ENCODE peak calls at places on chromosome 13, in ten cellular contexts. S is K562, G is endothelial cell of umbilical vein, E is suprapubic skin, H is H1, D is sigmoid colon, J is HCT116, I is breast epithelium, N is spleen, C is transverse colon. M is an unnamed sample.
A peak's percentile ranks its signal among the peaks of the same experiment; 100 is the strongest.

GRCh38 chr13:51895906-51896888 is 34.4 kb downstream of the CCDC70 start:
- DNase-seq in J (peak; percentile 29), N (peak; percentile 81), S (peak; percentile 51), G (peak; percentile 63), I (no peak), D (no peak), H (peak; percentile 69), E (peak; percentile 65), C (peak; percentile 57), M (peak; percentile 67)

GRCh38 chr13:87274209-87274819 is 396.9 kb upstream of the SLITRK5 start:
- DNase-seq in C (peak; percentile 17), H (peak; percentile 72), D (no peak), I (no peak), J (peak; percentile 39), G (no peak), E (no peak), S (no peak), N (no peak), M (no peak)

GRCh38 chr13:65339236-65339635 is 1890.9 kb downstream of the PCDH9 start:
- DNase-seq in D (no peak), E (no peak), C (no peak), I (no peak), J (no peak), S (no peak), G (no peak), H (no peak), N (no peak), M (no peak)

GRCh38 chr13:98478134-98479129 is 98.5 kb downstream of the STK24 start:
- DNase-seq in H (no peak), E (no peak), I (no peak), G (peak; percentile 24), D (no peak), S (peak; percentile 35), N (no peak), J (no peak), C (no peak), M (no peak)

GRCh38 chr13:35771898-35772297 is 295.4 kb upstream of the MAB21L1 start:
- DNase-seq in E (no peak), C (no peak), G (no peak), H (no peak), J (no peak), N (no peak), S (no peak), D (no peak), I (no peak), M (no peak)

GRCh38 chr13:110838867-110839538 is 75.9 kb downstream of the ANKRD10 start:
- DNase-seq in E (no peak), C (no peak), I (no peak), G (no peak), N (no peak), S (no peak), D (no peak), J (no peak), H (no peak), M (no peak)

GRCh38 chr13:81051873-81052272 is 710.9 kb upstream of the SPRY2 start:
- DNase-seq in E (no peak), J (no peak), D (no peak), N (no peak), G (peak; percentile 9), H (no peak), I (no peak), C (no peak), S (no peak), M (no peak)

GRCh38 chr13:110683203-110683883 is 22.6 kb downstream of the CARS2 start:
- DNase-seq in C (no peak), N (peak; percentile 21), H (no peak), G (peak; percentile 48), E (no peak), I (no peak), S (no peak), D (no peak), J (peak; percentile 8), M (no peak)

GRCh38 chr13:48112896-48113525 is 18.1 kb upstream of the MED4 start:
- DNase-seq in N (no peak), D (no peak), S (no peak), G (no peak), H (no peak), E (no peak), C (no peak), I (no peak), J (no peak), M (no peak)

GRCh38 chr13:21849323-21849722 is 178.4 kb downstream of the FGF9 start:
- DNase-seq in C (no peak), J (peak; percentile 40), D (no peak), N (no peak), E (no peak), G (no peak), I (no peak), S (peak; percentile 15), H (no peak), M (no peak)

DNA sequence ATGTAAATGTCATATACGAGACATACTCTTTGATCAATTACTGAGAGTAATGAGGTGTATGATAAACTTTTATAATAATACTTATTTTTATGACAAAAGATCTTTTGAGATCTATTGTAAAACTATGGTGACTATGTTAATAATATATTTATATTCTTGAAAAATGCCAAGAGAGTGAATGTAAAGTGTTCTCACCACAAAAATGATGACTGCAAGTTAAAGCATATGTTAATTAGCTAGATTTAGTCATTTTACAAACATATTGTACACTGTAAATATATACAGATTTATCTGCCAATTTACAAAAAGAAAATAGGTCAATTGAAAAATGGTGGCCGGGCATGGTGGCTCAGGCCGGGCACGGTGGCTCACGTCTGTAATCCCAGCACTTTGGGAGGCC is 81.0 kb downstream of the GPC6 start:
- DNase-seq in N (no peak), S (no peak), C (no peak), H (no peak), G (no peak), I (no peak), E (no peak), J (no peak), D (no peak), M (no peak)
- H3K9me3 ChIP-seq in N (no peaks in the 10 kb centered on the region), S (no peaks in the 10 kb centered on the region), C (no peaks in the 10 kb centered on the region), H (no peaks in the 10 kb centered on the region), G (no peaks in the 10 kb centered on the region), I (no peaks in the 10 kb centered on the region), E (no peaks in the 10 kb centered on the region), J (peaks cover 25% of the 10 kb centered on the region), D (no peaks in the 10 kb centered on the region), M (no peaks in the 10 kb centered on the region)

DNA sequence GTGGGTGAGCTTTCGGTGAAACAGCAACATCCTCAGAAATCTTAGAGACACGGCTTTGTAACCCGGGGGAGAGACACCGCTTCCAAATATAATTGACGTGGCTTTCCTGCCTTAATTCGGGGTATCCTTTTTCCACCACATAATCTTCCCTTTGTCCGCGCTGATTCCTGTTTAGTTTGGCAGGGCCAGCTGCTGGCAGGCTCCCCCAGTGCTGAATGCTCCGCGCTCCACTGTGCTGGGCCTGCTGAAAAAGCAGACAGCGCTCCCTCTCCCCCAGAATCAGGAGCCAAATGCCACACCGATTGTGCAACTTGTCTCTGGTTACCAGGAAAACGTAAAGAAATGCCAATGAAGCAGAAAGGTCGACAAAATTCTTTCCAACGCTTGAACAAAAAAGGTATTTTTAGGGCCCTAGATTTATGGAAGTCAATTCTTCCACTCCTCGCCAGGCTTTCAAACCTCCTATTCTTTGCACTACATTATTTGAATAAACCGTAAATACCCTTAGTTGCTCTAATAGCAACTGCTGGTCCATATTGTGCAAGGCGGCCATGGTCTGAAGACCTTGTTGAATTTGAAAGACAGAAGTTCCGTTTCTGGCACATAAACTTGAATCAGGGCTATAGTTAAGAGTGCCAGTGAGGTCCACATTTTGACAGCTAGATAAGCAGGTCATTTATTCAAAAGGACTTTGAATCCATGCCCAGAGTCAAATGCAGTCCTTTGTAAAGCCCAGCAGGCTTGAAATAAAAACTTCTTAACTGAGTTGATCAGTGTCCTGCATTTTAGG is 206.7 kb upstream of the RFC3 start:
- DNase-seq in H (no peak), C (peak; percentile 10), E (no peak), D (peak; percentile 76), S (no peak), I (peak; percentile 22), N (no peak), G (peak; percentile 80), J (no peak), M (peak; percentile 65)
- TF ChIP-seq POLR2AphosphoS5 in H (no peak), C (no peak), E (no peak), D (no peak), S (no peak), I (no peak), N (no peak), G (no peak), J (no peak), M (no peak)

GRCh38 chr13:25114220-25114619 is 18.3 kb downstream of the PABPC3 start:
- DNase-seq in G (peak; percentile 75), H (peak; percentile 87), I (peak; percentile 36), E (no peak), N (no peak), J (peak; percentile 59), D (peak; percentile 75), C (peak; percentile 60), S (peak; percentile 54), M (peak; percentile 71)

GRCh38 chr13:25109341-25109740 is 13.4 kb downstream of the PABPC3 start:
- DNase-seq in C (no peak), D (no peak), E (no peak), G (no peak), N (no peak), I (no peak), H (no peak), J (no peak), S (no peak), M (no peak)

GRCh38 chr13:25111557-25111956 is 15.6 kb downstream of the PABPC3 start:
- DNase-seq in N (no peak), H (no peak), J (no peak), I (no peak), C (no peak), D (no peak), E (no peak), G (no peak), S (no peak), M (no peak)

GRCh38 chr13:25116044-25116443 is 20.1 kb downstream of the PABPC3 start:
- DNase-seq in E (no peak), S (no peak), N (no peak), J (no peak), C (no peak), G (no peak), H (no peak), D (no peak), I (no peak), M (no peak)

GRCh38 chr13:25112856-25113255 is 16.9 kb downstream of the PABPC3 start:
- DNase-seq in S (no peak), I (no peak), H (no peak), C (no peak), J (no peak), G (no peak), D (no peak), N (no peak), E (no peak), M (no peak)
- TF ChIP-seq POLR2A in S (no peak), I (no peak), H (no peak), C (no peak), J (no peak), G (no peak), D (no peak), N (no peak), E (no peak), M (no peak)

DNA sequence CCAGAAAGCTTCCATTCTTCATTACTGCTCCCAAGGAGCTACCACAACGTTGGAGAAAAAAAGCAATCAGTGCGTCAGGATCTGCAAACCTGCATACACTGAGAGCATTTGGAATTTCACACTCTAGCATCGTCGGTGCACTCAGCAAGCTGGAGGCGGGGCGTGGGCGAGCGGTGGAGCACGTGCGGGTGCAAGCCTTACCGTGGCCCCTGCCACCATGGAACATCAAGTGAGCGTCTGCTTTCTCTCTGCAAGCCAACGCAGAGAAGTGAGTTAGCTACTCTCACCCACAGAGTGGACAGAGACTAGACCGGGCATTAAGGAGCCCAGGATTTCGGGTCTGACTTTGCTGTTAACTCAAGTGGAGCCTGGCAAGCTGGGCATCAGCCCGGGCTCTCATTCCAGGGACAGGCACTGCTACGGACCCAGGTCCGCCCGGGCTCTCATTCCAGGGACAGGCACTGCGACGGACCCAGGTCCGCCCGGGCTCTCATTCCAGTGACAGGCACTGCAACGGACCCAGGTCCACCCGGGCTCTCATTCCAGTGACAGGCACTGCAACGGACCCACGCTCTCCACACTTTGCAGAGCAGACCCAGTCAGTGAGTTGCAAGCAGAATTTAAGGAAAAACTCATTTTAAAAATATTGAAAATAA is 124.1 kb upstream of the SPACA7 start:
- DNase-seq in J (no peak), G (no peak), E (peak; percentile 35), H (peak; percentile 32), S (no peak), D (no peak), I (no peak), C (no peak), N (no peak), M (no peak)
- H3K9me3 ChIP-seq in J (no peaks in the 10 kb centered on the region), G (no peaks in the 10 kb centered on the region), E (no peaks in the 10 kb centered on the region), H (no peaks in the 10 kb centered on the region), S (no peaks in the 10 kb centered on the region), D (no peaks in the 10 kb centered on the region), I (no peaks in the 10 kb centered on the region), C (no peaks in the 10 kb centered on the region), N (no peaks in the 10 kb centered on the region), M (peaks cover 6% of the 10 kb centered on the region)